ENCODE peak calls at places on chromosomes 11 and 22, in four cellular contexts. One of them, this sample, is unnamed. For H3K4me1, the result is how much of the 10 kb centered on the place peaks cover.

GRCh38 chr11:111225871-111226270 is 19.7 kb upstream of the POU2AF2 start:
- DNase-seq in HCT116: no peak
- DNase-seq in tibial artery: no peak
- DNase-seq in foreskin keratinocyte: no peak
- DNase-seq in this sample: no peak

GRCh38 chr11:8638300-8638699 is 44.2 kb downstream of the TRIM66 start:
- DNase-seq in tibial artery: no peak
- DNase-seq in HCT116: no peak
- DNase-seq in foreskin keratinocyte: no peak
- DNase-seq in this sample: no peak

GRCh38 chr11:94132152-94132558 is 3.5 kb downstream of the PANX1 start:
- DNase-seq in HCT116: no peak
- DNase-seq in tibial artery: peak
- DNase-seq in foreskin keratinocyte: peak
- DNase-seq in this sample: peak

GRCh38 chr22:31344369-31345330 is 1.5 kb downstream of the PATZ1 start:
- DNase-seq in HCT116: no peak
- DNase-seq in tibial artery: peak
- DNase-seq in foreskin keratinocyte: no peak
- DNase-seq in this sample: no peak

GRCh38 chr11:33291004-33291777 is 34.0 kb downstream of the HIPK3 start:
- DNase-seq in HCT116: no peak
- DNase-seq in foreskin keratinocyte: no peak
- DNase-seq in tibial artery: no peak
- DNase-seq in this sample: no peak

GRCh38 chr22:25419247-25420113 is 145.0 kb upstream of the GRK3 start:
- DNase-seq in HCT116: no peak
- DNase-seq in foreskin keratinocyte: no peak
- DNase-seq in tibial artery: peak
- DNase-seq in this sample: peak

GRCh38 chr11:134592391-134592990 is 180.4 kb upstream of the B3GAT1 start:
- DNase-seq in foreskin keratinocyte: no peak
- DNase-seq in tibial artery: no peak
- DNase-seq in HCT116: peak
- DNase-seq in this sample: peak

GRCh38 chr11:23974046-23974445 is 522.8 kb upstream of the LUZP2 start:
- DNase-seq in foreskin keratinocyte: peak
- DNase-seq in tibial artery: no peak
- DNase-seq in HCT116: no peak
- DNase-seq in this sample: no peak

GRCh38 chr22:44331881-44332714 is 19.3 kb upstream of the SHISAL1 start:
- DNase-seq in tibial artery: no peak
- DNase-seq in foreskin keratinocyte: no peak
- DNase-seq in HCT116: no peak
- DNase-seq in this sample: peak

GRCh38 chr11:69051381-69052342 is 2.9 kb downstream of the TPCN2 start:
- DNase-seq in HCT116: no peak
- DNase-seq in tibial artery: no peak
- DNase-seq in foreskin keratinocyte: no peak
- DNase-seq in this sample: no peak
- H3K4me1 ChIP-seq in HCT116: under half
- H3K4me1 ChIP-seq in tibial artery: under half
- H3K4me1 ChIP-seq in foreskin keratinocyte: under half
- H3K4me1 ChIP-seq in this sample: under half

GRCh38 chr11:2369320-2369719 is 7.8 kb upstream of the CD81 start:
- DNase-seq in HCT116: no peak
- DNase-seq in tibial artery: no peak
- DNase-seq in foreskin keratinocyte: no peak
- DNase-seq in this sample: no peak
- TF ChIP-seq CTCF in HCT116: no peak
- TF ChIP-seq CTCF in tibial artery: no peak
- TF ChIP-seq CTCF in foreskin keratinocyte: no peak
- TF ChIP-seq CTCF in this sample: no peak

DNA sequence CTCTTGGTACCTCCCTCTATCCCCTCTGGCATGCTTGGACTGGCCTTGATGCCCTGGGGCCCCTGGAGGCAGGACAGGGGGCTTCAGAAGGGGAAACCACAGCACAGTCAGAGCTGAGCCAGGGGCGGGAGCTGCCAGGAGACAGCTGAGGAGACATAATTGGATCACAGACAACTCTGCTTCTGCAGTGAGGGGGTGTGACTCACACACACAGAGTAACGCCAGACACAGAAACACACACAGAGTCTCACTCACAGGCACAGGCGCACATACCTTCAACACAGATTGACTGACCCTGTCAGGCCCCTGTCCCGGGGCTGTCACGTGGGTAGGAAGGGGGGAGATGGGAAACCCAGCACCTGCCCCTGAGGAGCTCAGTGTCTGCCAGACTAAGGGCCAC is 20.6 kb downstream of the STARD10 start:
- DNase-seq in tibial artery: peak
- DNase-seq in HCT116: no peak
- DNase-seq in foreskin keratinocyte: peak
- DNase-seq in this sample: no peak
- H3K27ac ChIP-seq in tibial artery: no peak
- H3K27ac ChIP-seq in HCT116: no peak
- H3K27ac ChIP-seq in foreskin keratinocyte: no peak
- H3K27ac ChIP-seq in this sample: peak

DNA sequence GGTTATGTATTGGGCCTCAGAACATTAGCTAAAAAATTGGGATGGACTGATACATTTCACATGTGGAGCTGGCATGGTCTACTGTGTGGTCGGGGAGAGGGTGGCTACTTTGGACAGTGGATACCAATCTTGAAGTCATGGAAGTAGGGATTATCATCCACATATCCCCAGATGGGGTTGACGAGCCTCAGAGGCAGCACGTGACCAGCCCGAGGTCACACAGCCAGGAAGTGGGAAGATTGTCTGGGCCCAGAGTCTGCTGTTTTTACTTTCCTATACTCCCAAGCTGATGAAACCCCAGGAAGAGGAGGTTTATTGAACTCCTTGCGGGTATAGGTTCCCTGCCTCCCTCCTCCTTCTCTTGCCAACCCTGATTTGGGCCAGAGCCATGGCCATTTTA is 92.9 kb downstream of the FBXO7 start:
- DNase-seq in foreskin keratinocyte: no peak
- DNase-seq in tibial artery: no peak
- DNase-seq in HCT116: no peak
- DNase-seq in this sample: no peak
- H3K4me1 ChIP-seq in foreskin keratinocyte: under half
- H3K4me1 ChIP-seq in tibial artery: under half
- H3K4me1 ChIP-seq in HCT116: under half
- H3K4me1 ChIP-seq in this sample: under half

GRCh38 chr11:86636275-86636674 is 36.1 kb downstream of the ME3 start:
- DNase-seq in HCT116: no peak
- DNase-seq in foreskin keratinocyte: no peak
- DNase-seq in tibial artery: no peak
- DNase-seq in this sample: peak

GRCh38 chr11:86637976-86638375 is 34.4 kb downstream of the ME3 start:
- DNase-seq in foreskin keratinocyte: no peak
- DNase-seq in tibial artery: no peak
- DNase-seq in HCT116: no peak
- DNase-seq in this sample: no peak

GRCh38 chr11:86627776-86628455 is 44.5 kb downstream of the ME3 start:
- DNase-seq in foreskin keratinocyte: no peak
- DNase-seq in HCT116: no peak
- DNase-seq in tibial artery: peak
- DNase-seq in this sample: no peak

GRCh38 chr11:86629070-86629706 is 43.2 kb downstream of the ME3 start:
- DNase-seq in tibial artery: peak
- DNase-seq in HCT116: no peak
- DNase-seq in foreskin keratinocyte: no peak
- DNase-seq in this sample: no peak

GRCh38 chr11:86632499-86633269 is 39.7 kb downstream of the ME3 start:
- DNase-seq in HCT116: peak
- DNase-seq in foreskin keratinocyte: peak
- DNase-seq in tibial artery: peak
- DNase-seq in this sample: peak
- TF ChIP-seq CTCF in HCT116: peak
- TF ChIP-seq CTCF in foreskin keratinocyte: peak
- TF ChIP-seq CTCF in tibial artery: peak
- TF ChIP-seq CTCF in this sample: peak

GRCh38 chr11:115921540-115921939 is 417.3 kb upstream of the CADM1 start:
- DNase-seq in foreskin keratinocyte: no peak
- DNase-seq in tibial artery: no peak
- DNase-seq in HCT116: no peak
- DNase-seq in this sample: no peak
- H3K27ac ChIP-seq in foreskin keratinocyte: no peak
- H3K27ac ChIP-seq in tibial artery: no peak
- H3K27ac ChIP-seq in HCT116: no peak
- H3K27ac ChIP-seq in this sample: no peak

GRCh38 chr11:114134870-114135269 is 75.4 kb downstream of the ZBTB16 start:
- DNase-seq in tibial artery: peak
- DNase-seq in HCT116: no peak
- DNase-seq in foreskin keratinocyte: no peak
- DNase-seq in this sample: no peak

GRCh38 chr11:114132427-114132826 is 72.9 kb downstream of the ZBTB16 start:
- DNase-seq in HCT116: no peak
- DNase-seq in foreskin keratinocyte: no peak
- DNase-seq in tibial artery: peak
- DNase-seq in this sample: peak

GRCh38 chr11:114133548-114134329 is 74.2 kb downstream of the ZBTB16 start:
- DNase-seq in HCT116: no peak
- DNase-seq in foreskin keratinocyte: no peak
- DNase-seq in tibial artery: peak
- DNase-seq in this sample: peak

GRCh38 chr11:114131366-114131963 is 72.0 kb downstream of the ZBTB16 start:
- DNase-seq in HCT116: no peak
- DNase-seq in tibial artery: no peak
- DNase-seq in foreskin keratinocyte: no peak
- DNase-seq in this sample: no peak

GRCh38 chr11:114132944-114133394 is 73.5 kb downstream of the ZBTB16 start:
- DNase-seq in HCT116: no peak
- DNase-seq in foreskin keratinocyte: no peak
- DNase-seq in tibial artery: peak
- DNase-seq in this sample: no peak
- H3K4me1 ChIP-seq in HCT116: under half
- H3K4me1 ChIP-seq in foreskin keratinocyte: under half
- H3K4me1 ChIP-seq in tibial artery: under half
- H3K4me1 ChIP-seq in this sample: under half

GRCh38 chr11:108654994-108655631 is 9.8 kb upstream of the DDX10 start:
- DNase-seq in tibial artery: no peak
- DNase-seq in HCT116: peak
- DNase-seq in foreskin keratinocyte: no peak
- DNase-seq in this sample: peak
- TF ChIP-seq CTCF in tibial artery: peak
- TF ChIP-seq CTCF in HCT116: peak
- TF ChIP-seq CTCF in foreskin keratinocyte: peak
- TF ChIP-seq CTCF in this sample: peak